ENCODE peak calls at places on chromosomes 4 and X, in four cellular contexts. M is HCT116, P is brain microvascular endothelial cell, Y is foreskin fibroblast. N is an unnamed sample.
A peak's percentile ranks its signal among the peaks of the same experiment; 100 is the strongest.

GRCh38 chr4:64584981-64585557 is 175.8 kb upstream of the TECRL start:
- DNase-seq in M (peak; percentile 3), P (no peak), Y (no peak), N (peak; percentile 20)

GRCh38 chr4:92519727-92520126 is 216.0 kb downstream of the GRID2 start:
- DNase-seq in M (no peak), P (no peak), Y (no peak), N (no peak)

GRCh38 chr4:105548483-105548882 is 3.9 kb upstream of the ARHGEF38 start:
- DNase-seq in M (no peak), P (peak; percentile 66), Y (no peak), N (peak; percentile 3)

GRCh38 chr4:138305055-138305454 is 62.9 kb upstream of the SLC7A11 start:
- DNase-seq in M (no peak), P (no peak), Y (no peak), N (no peak)

GRCh38 chr4:184980261-184980660 is 38.0 kb upstream of the HELT start:
- DNase-seq in M (no peak), P (no peak), Y (no peak), N (no peak)

GRCh38 chrX:22652596-22652995 is 347.2 kb upstream of the DDX53 start:
- DNase-seq in M (no peak), P (peak; percentile 29), Y (no peak), N (no peak)

GRCh38 chr4:149711588-149711987 is 104.1 kb downstream of the IQCM start:
- DNase-seq in M (no peak), P (no peak), Y (no peak), N (no peak)

GRCh38 chr4:88722276-88722780 is 24.7 kb upstream of the NAP1L5 start:
- DNase-seq in M (no peak), P (no peak), Y (no peak), N (no peak)

GRCh38 chr4:118327554-118328241 is 25.1 kb downstream of the PRSS12 start:
- DNase-seq in M (no peak), P (peak; percentile 12), Y (no peak), N (no peak)

GRCh38 chrX:2974946-2975345 is 31.4 kb upstream of the ARSH start:
- DNase-seq in M (no peak), P (no peak), Y (no peak), N (peak; percentile 65)

GRCh38 chr4:82560853-82561744 is 689 bp downstream of the TMEM150C start:
- DNase-seq in M (no peak), P (no peak), Y (no peak), N (no peak)

GRCh38 chr4:73068496-73069337 is 799 bp downstream of the COX18 start:
- DNase-seq in M (no peak), P (peak; percentile 11), Y (no peak), N (no peak)

GRCh38 chr4:1205641-1206298 is 33.4 kb upstream of the SPON2 start:
- DNase-seq in M (no peak), P (no peak), Y (no peak), N (no peak)

GRCh38 chr4:99848576-99848975 is 31.9 kb downstream of the DAPP1 start:
- DNase-seq in M (no peak), P (no peak), Y (no peak), N (no peak)

GRCh38 chr4:28350485-28350884 is 1489.8 kb downstream of the STIM2 start:
- DNase-seq in M (no peak), P (no peak), Y (no peak), N (no peak)

GRCh38 chr4:119521306-119521705 is 107.3 kb downstream of the PDE5A start:
- DNase-seq in M (no peak), P (no peak), Y (no peak), N (no peak)

GRCh38 chr4:119526786-119527550 is 101.6 kb downstream of the PDE5A start:
- DNase-seq in M (no peak), P (no peak), Y (no peak), N (no peak)

GRCh38 chr4:119525771-119526712 is 102.6 kb downstream of the PDE5A start:
- DNase-seq in M (no peak), P (no peak), Y (no peak), N (no peak)

GRCh38 chr4:119523399-119523798 is 105.2 kb downstream of the PDE5A start:
- DNase-seq in M (no peak), P (no peak), Y (no peak), N (no peak)

GRCh38 chr4:119525005-119525749 is 103.4 kb downstream of the PDE5A start:
- DNase-seq in M (no peak), P (peak; percentile 75), Y (peak; percentile 83), N (peak; percentile 41)
- H3K4me3 ChIP-seq in M (no peak overlapping the region), P (peak overlapping the region; percentile 29), Y (no peak overlapping the region), N (no peak overlapping the region)

GRCh38 chrX:134664202-134664601 is 5.9 kb upstream of the PLAC1 start:
- DNase-seq in M (no peak), P (no peak), Y (no peak), N (no peak)
- TF ChIP-seq CTCF in M (no peak), P (no peak), Y (no peak), N (no peak)

GRCh38 chr4:163335384-163335783 is 3.0 kb upstream of the NPY1R start:
- DNase-seq in M (no peak), P (no peak), Y (no peak), N (no peak)

GRCh38 chr4:163331629-163332360 is 601 bp downstream of the NPY1R start:
- DNase-seq in M (no peak), P (no peak), Y (peak; percentile 10), N (no peak)

GRCh38 chr4:163332526-163333405 is at the start of gene NPY1R:
- DNase-seq in M (peak; percentile 34), P (peak; percentile 82), Y (peak; percentile 65), N (peak; percentile 66)

DNA sequence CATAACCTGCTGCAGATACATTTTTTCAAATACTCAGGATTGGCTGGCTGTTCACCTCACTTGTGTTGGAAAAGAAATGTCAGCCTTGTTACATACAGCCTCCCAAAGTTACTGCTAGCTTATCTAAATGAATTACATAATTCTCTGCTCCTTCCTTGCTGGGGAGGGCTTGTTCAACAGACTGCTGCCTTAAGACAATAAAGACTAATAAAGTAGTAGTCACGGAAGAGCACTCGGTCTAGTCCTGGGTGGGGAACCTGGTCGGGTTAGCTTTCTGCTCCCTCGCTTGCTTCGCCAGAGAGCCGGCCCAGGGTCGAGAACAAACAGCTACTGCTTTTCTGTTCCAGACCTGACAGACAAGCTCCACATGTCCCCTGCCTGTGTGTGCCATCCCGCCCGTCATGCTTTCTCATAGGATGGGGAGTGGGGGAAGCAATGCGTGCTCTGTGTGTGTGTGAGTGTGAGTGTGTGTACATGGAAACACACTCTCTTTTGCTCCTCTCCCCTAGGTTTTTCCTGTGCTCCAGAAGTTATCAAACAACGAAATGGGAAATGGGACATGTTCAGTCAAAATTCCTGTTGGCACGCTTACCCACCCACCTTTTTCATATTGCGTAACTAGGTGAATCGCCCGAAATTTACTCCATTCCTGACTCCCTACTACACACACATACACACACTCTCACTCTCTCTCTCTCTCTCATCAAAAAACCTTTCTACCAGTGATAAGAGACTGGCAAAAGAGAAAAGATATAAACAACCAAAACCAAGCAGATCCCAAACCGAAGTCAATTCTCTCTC is 1.4 kb downstream of the NPY1R start:
- DNase-seq in M (no peak), P (no peak), Y (no peak), N (no peak)
- H3K4me3 ChIP-seq in M (no peak overlapping the region), P (no peak overlapping the region), Y (peak overlapping the region; percentile 50), N (peak overlapping the region; percentile 52)

GRCh38 chrX:71828086-71828485 is 64.9 kb downstream of the CXorf49B start:
- DNase-seq in M (no peak), P (no peak), Y (no peak), N (no peak)
- TF ChIP-seq CTCF in M (no peak), P (no peak), Y (no peak), N (no peak)

DNA sequence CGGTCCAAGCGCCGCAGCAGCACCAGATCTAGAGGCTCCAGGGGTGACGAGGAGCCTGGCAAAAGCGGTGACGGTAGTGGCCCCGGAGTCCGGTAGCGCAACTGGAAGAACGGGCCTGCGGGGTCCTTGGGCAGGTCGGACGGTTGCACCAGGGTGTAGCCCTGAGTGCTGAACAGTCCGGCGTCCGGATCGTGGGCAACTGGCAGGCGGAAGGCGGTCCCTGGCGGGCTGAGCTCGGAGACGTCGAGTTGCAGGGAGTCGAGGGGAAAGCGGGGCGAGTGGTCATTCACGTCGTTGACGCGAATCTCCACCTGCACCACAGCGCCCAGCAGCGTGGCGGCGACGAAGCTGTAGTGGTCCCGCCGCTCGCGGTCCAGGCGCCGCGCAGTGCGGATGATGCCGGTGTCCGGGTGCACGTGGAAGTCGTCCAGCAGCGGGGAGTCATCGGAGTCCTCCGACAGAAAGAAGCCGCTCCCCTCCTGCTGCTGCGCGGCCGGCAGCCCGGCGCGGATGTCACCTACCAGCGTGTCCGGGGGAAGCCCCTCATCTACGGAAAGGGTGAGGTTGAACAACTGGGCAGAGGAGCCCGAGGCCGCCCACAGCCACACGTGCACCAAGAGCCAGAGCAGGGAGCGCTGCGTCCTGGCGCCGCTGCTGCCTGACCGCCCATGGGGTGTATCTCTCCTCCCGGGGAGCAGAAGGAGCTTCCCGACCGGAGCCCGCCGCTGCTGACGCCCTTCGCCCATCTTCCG is 834 bp downstream of the DCHS2 start:
- DNase-seq in M (no peak), P (no peak), Y (no peak), N (no peak)
- H3K4me3 ChIP-seq in M (no peak overlapping the region), P (no peak overlapping the region), Y (no peak overlapping the region), N (peak overlapping the region; percentile 32)

DNA sequence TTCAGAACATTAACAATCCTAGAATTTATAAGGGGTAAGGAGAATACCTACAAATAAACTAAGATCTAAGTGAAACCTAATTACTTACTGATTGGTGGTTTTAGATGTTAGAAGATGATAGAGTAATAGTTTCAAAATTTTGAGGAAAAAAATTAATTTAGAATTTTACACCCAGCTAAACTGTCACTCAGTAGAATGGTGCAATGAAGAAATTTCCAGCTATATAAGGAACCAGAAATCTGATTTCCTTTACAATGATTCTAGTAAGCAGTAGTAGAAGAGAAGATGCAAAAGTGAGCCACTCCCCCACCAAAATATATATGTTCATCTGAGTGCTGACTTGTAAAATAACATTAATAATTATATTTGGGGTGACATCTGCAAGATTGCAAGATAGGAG is 55.3 kb upstream of the EPGN start:
- DNase-seq in M (no peak), P (no peak), Y (no peak), N (no peak)
- TF ChIP-seq CTCF in M (no peak), P (no peak), Y (no peak), N (no peak)

DNA sequence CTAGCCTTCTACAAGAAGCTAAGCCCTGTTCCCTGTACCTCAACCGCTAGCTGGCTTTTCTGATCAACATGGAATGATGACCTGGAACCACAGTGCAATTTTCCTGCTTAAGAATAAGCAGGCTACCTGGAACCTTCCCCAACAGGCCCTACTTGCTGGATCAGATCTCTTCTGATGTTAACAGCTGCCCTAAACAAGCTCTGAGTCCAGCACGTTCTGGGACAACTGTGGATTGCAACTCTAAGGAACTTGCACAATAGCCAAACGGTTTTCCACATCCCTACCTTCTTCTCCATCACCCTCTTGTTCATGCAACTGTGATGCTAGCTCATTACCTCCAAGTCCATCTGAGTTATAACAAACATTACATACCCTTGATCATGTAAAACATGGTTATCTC is 19.8 kb downstream of the ATP8A1 start:
- DNase-seq in M (no peak), P (no peak), Y (no peak), N (no peak)
- H3K4me3 ChIP-seq in M (no peak overlapping the region), P (no peak overlapping the region), Y (no peak overlapping the region), N (no peak overlapping the region)

GRCh38 chr4:24736066-24736465 is 59.3 kb upstream of the SOD3 start:
- DNase-seq in M (peak; percentile 27), P (peak; percentile 11), Y (peak; percentile 13), N (no peak)
- TF ChIP-seq CTCF in M (peak; percentile 33), P (peak; percentile 56), Y (peak; percentile 34), N (no peak)

GRCh38 chr4:55398461-55398860 is 2.7 kb downstream of the TMEM165 start:
- DNase-seq in M (no peak), P (no peak), Y (no peak), N (no peak)
- H3K4me3 ChIP-seq in M (no peak overlapping the region), P (peak overlapping the region; percentile 85), Y (peak overlapping the region; percentile 80), N (peak overlapping the region; percentile 86)

N was measured in astrocyte of the cerebellum.